ENCODE peak calls at places on chromosomes 12 and 14, in ten cellular contexts. Y is RWPE2, F is upper lobe of right lung, G is cardiac fibroblast, U is fibroblast of lung, Q is PC-3, D is cardiac muscle cell, C is astrocyte of the spinal cord, A is AG10803, W is IMR-90. T is an unnamed sample.

GRCh38 chr12:110638792-110639191 is 24.9 kb downstream of the TCTN1 start:
- DNase-seq in Y (no peak), F (no peak), G (no peak), U (no peak), Q (no peak), D (no peak), C (no peak), A (no peak), W (peak), T (no peak)

GRCh38 chr12:69648476-69648875 is 37.8 kb upstream of the LRRC10 start:
- DNase-seq in Y (no peak), F (no peak), G (peak), U (peak), Q (peak), D (peak), C (peak), A (peak), W (peak), T (peak)

GRCh38 chr14:76687611-76688372 is 73.5 kb upstream of the VASH1 start:
- DNase-seq in Y (no peak), F (no peak), G (peak), U (peak), Q (no peak), D (no peak), C (peak), A (no peak), W (no peak), T (no peak)

GRCh38 chr12:11823593-11823992 is 174.1 kb downstream of the ETV6 start:
- DNase-seq in Y (no peak), F (no peak), G (no peak), U (no peak), Q (no peak), D (no peak), C (no peak), A (no peak), W (no peak), T (no peak)

GRCh38 chr12:123805119-123805518 is 43.0 kb downstream of the DNAH10 start:
- DNase-seq in Y (no peak), F (no peak), G (no peak), U (no peak), Q (no peak), D (no peak), C (no peak), A (no peak), W (no peak), T (no peak)

GRCh38 chr14:91354979-91355685 is 62.5 kb downstream of the CCDC88C start:
- DNase-seq in Y (no peak), F (no peak), G (no peak), U (no peak), Q (no peak), D (no peak), C (no peak), A (no peak), W (no peak), T (no peak)

GRCh38 chr12:68237068-68237467 is 11.5 kb upstream of the IL26 start:
- DNase-seq in Y (no peak), F (no peak), G (peak), U (no peak), Q (no peak), D (peak), C (no peak), A (no peak), W (no peak), T (peak)

GRCh38 chr12:50166776-50167025 is 468 bp downstream of the CERS5 start:
- DNase-seq in Y (no peak), F (no peak), G (no peak), U (peak), Q (no peak), D (no peak), C (no peak), A (no peak), W (no peak), T (no peak)

GRCh38 chr14:92988786-92989755 is 66.1 kb downstream of the CHGA start:
- DNase-seq in Y (no peak), F (no peak), G (no peak), U (no peak), Q (no peak), D (no peak), C (no peak), A (no peak), W (no peak), T (no peak)

GRCh38 chr14:70881549-70882174 is 25.6 kb upstream of the PCNX1 start:
- DNase-seq in Y (no peak), F (no peak), G (no peak), U (no peak), Q (no peak), D (no peak), C (no peak), A (no peak), W (no peak), T (no peak)

GRCh38 chr14:84254205-84254788 is 1275.6 kb upstream of the FLRT2 start:
- DNase-seq in Y (no peak), F (no peak), G (peak), U (no peak), Q (no peak), D (peak), C (no peak), A (no peak), W (no peak), T (peak)

GRCh38 chr14:32372154-32372553 is 43.1 kb downstream of the AKAP6 start:
- DNase-seq in Y (no peak), F (no peak), G (peak), U (peak), Q (peak), D (peak), C (peak), A (peak), W (peak), T (peak)

GRCh38 chr14:101225729-101226152 is 322.2 kb upstream of the RTL1 start:
- DNase-seq in Y (no peak), F (no peak), G (no peak), U (no peak), Q (no peak), D (no peak), C (no peak), A (no peak), W (no peak), T (no peak)

GRCh38 chr12:112978163-112979081 is at the start of gene OAS2:
- DNase-seq in Y (no peak), F (peak), G (peak), U (peak), Q (peak), D (peak), C (peak), A (peak), W (peak), T (peak)

GRCh38 chr12:28626504-28626903 is 436.2 kb downstream of the CCDC91 start:
- DNase-seq in Y (no peak), F (no peak), G (no peak), U (no peak), Q (no peak), D (no peak), C (no peak), A (no peak), W (no peak), T (no peak)

GRCh38 chr12:57808351-57808750 is 10.2 kb downstream of the AVIL start:
- DNase-seq in Y (peak), F (no peak), G (no peak), U (no peak), Q (no peak), D (no peak), C (no peak), A (no peak), W (no peak), T (no peak)

GRCh38 chr12:23810327-23810902 is 139.1 kb downstream of the SOX5 start:
- DNase-seq in Y (no peak), F (no peak), G (no peak), U (no peak), Q (no peak), D (no peak), C (no peak), A (no peak), W (no peak), T (no peak)

GRCh38 chr14:92556255-92556741 is 42.7 kb downstream of the RIN3 start:
- DNase-seq in Y (no peak), F (no peak), G (peak), U (peak), Q (no peak), D (no peak), C (no peak), A (no peak), W (peak), T (no peak)

GRCh38 chr12:71694099-71694820 is 8.4 kb downstream of the TMEM19 start:
- DNase-seq in Y (no peak), F (no peak), G (no peak), U (peak), Q (no peak), D (no peak), C (no peak), A (no peak), W (no peak), T (no peak)

GRCh38 chr12:43277630-43278267 is 274.3 kb downstream of the ADAMTS20 start:
- DNase-seq in Y (no peak), F (no peak), G (peak), U (peak), Q (peak), D (peak), C (peak), A (no peak), W (peak), T (peak)
- TF ChIP-seq CTCF in Y (no peak), F (no peak), G (no peak), U (no peak), Q (no peak), D (no peak), C (no peak), A (no peak), W (no peak), T (no peak)

GRCh38 chr12:105234197-105234596 is 1.8 kb downstream of the APPL2 start:
- DNase-seq in Y (no peak), F (no peak), G (no peak), U (no peak), Q (no peak), D (no peak), C (no peak), A (no peak), W (no peak), T (no peak)
- H3K4me3 ChIP-seq in Y (no peak), F (peak), G (no peak), U (peak), Q (peak), D (peak), C (peak), A (peak), W (peak), T (peak)

GRCh38 chr14:64601571-64601970 is 51.8 kb downstream of the PPP1R36 start:
- DNase-seq in Y (no peak), F (no peak), G (no peak), U (no peak), Q (no peak), D (peak), C (no peak), A (no peak), W (no peak), T (no peak)
- TF ChIP-seq CTCF in Y (no peak), F (no peak), G (peak), U (no peak), Q (no peak), D (no peak), C (no peak), A (no peak), W (no peak), T (no peak)

GRCh38 chr12:7217475-7218069 is 28.1 kb downstream of the PEX5 start:
- DNase-seq in Y (no peak), F (no peak), G (no peak), U (no peak), Q (no peak), D (no peak), C (no peak), A (no peak), W (no peak), T (no peak)
- H3K4me3 ChIP-seq in Y (no peak), F (no peak), G (no peak), U (no peak), Q (no peak), D (no peak), C (no peak), A (no peak), W (no peak), T (no peak)

GRCh38 chr14:74904623-74905503 is 18.2 kb downstream of the RPS6KL1 start:
- DNase-seq in Y (no peak), F (no peak), G (no peak), U (no peak), Q (no peak), D (no peak), C (no peak), A (no peak), W (no peak), T (no peak)

GRCh38 chr14:74905595-74906142 is 17.4 kb downstream of the RPS6KL1 start:
- DNase-seq in Y (no peak), F (peak), G (peak), U (peak), Q (peak), D (peak), C (peak), A (peak), W (peak), T (peak)

GRCh38 chr14:74907744-74908143 is 15.3 kb downstream of the RPS6KL1 start:
- DNase-seq in Y (no peak), F (no peak), G (no peak), U (no peak), Q (no peak), D (peak), C (no peak), A (no peak), W (no peak), T (no peak)

GRCh38 chr14:74908861-74909341 is 14.2 kb downstream of the RPS6KL1 start:
- DNase-seq in Y (no peak), F (no peak), G (no peak), U (no peak), Q (no peak), D (no peak), C (no peak), A (no peak), W (no peak), T (no peak)

GRCh38 chr14:74906923-74907620 is 16.0 kb downstream of the RPS6KL1 start:
- DNase-seq in Y (no peak), F (no peak), G (no peak), U (no peak), Q (no peak), D (no peak), C (no peak), A (no peak), W (no peak), T (no peak)
- TF ChIP-seq CTCF in Y (no peak), F (no peak), G (peak), U (no peak), Q (peak), D (peak), C (peak), A (peak), W (peak), T (no peak)

DNA sequence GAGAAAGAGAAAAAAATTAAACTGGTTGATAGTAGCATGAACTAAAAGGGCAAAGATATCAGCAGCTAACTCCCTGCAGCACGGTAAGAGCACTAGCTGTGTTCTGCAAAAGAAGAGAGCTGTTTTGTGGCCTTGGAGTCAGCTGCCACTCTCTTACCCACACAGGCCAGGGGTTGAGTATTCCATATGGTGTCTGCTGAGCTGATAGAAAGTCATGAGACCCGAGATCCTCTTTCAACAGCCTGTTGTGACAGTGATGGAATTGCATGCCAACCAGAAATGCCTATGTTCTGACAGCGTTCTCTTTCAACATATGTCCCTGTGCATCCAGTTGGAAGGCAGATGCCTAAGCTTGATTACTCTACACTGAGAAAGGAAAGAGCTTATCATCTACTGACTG is 39.9 kb downstream of the TMTC1 start:
- DNase-seq in Y (no peak), F (no peak), G (peak), U (peak), Q (peak), D (peak), C (peak), A (peak), W (peak), T (peak)
- H3K4me3 ChIP-seq in Y (no peak), F (no peak), G (no peak), U (no peak), Q (no peak), D (no peak), C (no peak), A (no peak), W (no peak), T (no peak)

T was measured in fibroblast of the aortic adventitia.